ENCODE peak calls at places on chromosomes 2 and 18, in nine cellular contexts. I is amniotic stem cell; H is neural crest cell; M is effector CD4-positive, alpha-beta T cell; O is hypothalamus; Q is SK-MEL-5; F is GDM1; R is GM04503; T is IMR-90. A is an unnamed sample.
A peak's percentile ranks its signal among the peaks of the same experiment; 100 is the strongest.

GRCh38 chr2:72012886-72013574 is 134.6 kb downstream of the CYP26B1 start:
- DNase-seq in I (no peak), H (no peak), M (no peak), O (no peak), Q (no peak), F (no peak), R (no peak), T (no peak), A (no peak)

GRCh38 chr2:219718066-219718465 is 90.6 kb downstream of the SLC4A3 start:
- DNase-seq in I (no peak), H (no peak), M (no peak), O (no peak), Q (no peak), F (no peak), R (no peak), T (no peak), A (no peak)

GRCh38 chr2:44930274-44930826 is 11.2 kb upstream of the SIX3 start:
- DNase-seq in I (no peak), H (no peak), M (no peak), O (no peak), Q (no peak), F (no peak), R (no peak), T (no peak), A (no peak)

GRCh38 chr2:65300134-65300771 is 72.6 kb downstream of the ACTR2 start:
- DNase-seq in I (no peak), H (no peak), M (no peak), O (no peak), Q (no peak), F (no peak), R (peak; percentile 54), T (peak; percentile 76), A (peak; percentile 61)

GRCh38 chr2:164314148-164314547 is 307.1 kb downstream of the GRB14 start:
- DNase-seq in I (no peak), H (no peak), M (no peak), O (no peak), Q (no peak), F (no peak), R (peak; percentile 3), T (no peak), A (no peak)

GRCh38 chr18:45774065-45774521 is 50.1 kb downstream of the SLC14A1 start:
- DNase-seq in I (no peak), H (no peak), M (no peak), O (no peak), Q (peak; percentile 10), F (no peak), R (no peak), T (peak; percentile 74), A (no peak)

GRCh38 chr2:8617590-8617989 is 64.3 kb upstream of the ID2 start:
- DNase-seq in I (no peak), H (no peak), M (no peak), O (no peak), Q (no peak), F (no peak), R (no peak), T (no peak), A (no peak)

GRCh38 chr2:50863856-50864255 is 168.1 kb downstream of the NRXN1 start:
- DNase-seq in I (no peak), H (no peak), M (no peak), O (no peak), Q (no peak), F (no peak), R (no peak), T (no peak), A (no peak)

GRCh38 chr18:7946724-7947377 is 379.7 kb downstream of the PTPRM start:
- DNase-seq in I (peak; percentile 11), H (no peak), M (no peak), O (peak; percentile 12), Q (peak; percentile 67), F (peak; percentile 52), R (no peak), T (peak; percentile 89), A (peak; percentile 3)

GRCh38 chr2:62801814-62802524 is 96.5 kb downstream of the EHBP1 start:
- DNase-seq in I (no peak), H (no peak), M (no peak), O (no peak), Q (peak; percentile 71), F (no peak), R (no peak), T (peak; percentile 8), A (no peak)

GRCh38 chr2:126674075-126674744 is 18.3 kb downstream of the GYPC start:
- DNase-seq in I (no peak), H (no peak), M (no peak), O (no peak), Q (no peak), F (no peak), R (no peak), T (no peak), A (no peak)

GRCh38 chr2:180730976-180731375 is 249.4 kb upstream of the UBE2E3 start:
- DNase-seq in I (no peak), H (no peak), M (no peak), O (no peak), Q (no peak), F (no peak), R (no peak), T (peak; percentile 27), A (no peak)

GRCh38 chr2:146666336-146666735 is 1178.5 kb upstream of the ACVR2A start:
- DNase-seq in I (no peak), H (no peak), M (no peak), O (no peak), Q (no peak), F (no peak), R (no peak), T (peak; percentile 4), A (no peak)

GRCh38 chr2:16568998-16569397 is 96.6 kb downstream of the CYRIA start:
- DNase-seq in I (no peak), H (no peak), M (no peak), O (no peak), Q (no peak), F (no peak), R (no peak), T (no peak), A (no peak)

GRCh38 chr2:168686485-168687191 is 115.8 kb upstream of the NOSTRIN start:
- DNase-seq in I (peak; percentile 21), H (no peak), M (no peak), O (no peak), Q (no peak), F (no peak), R (no peak), T (peak; percentile 37), A (no peak)

GRCh38 chr18:47100214-47100831 is 50.0 kb downstream of the HDHD2 start:
- DNase-seq in I (peak; percentile 61), H (peak; percentile 57), M (peak; percentile 52), O (peak; percentile 5), Q (peak; percentile 66), F (no peak), R (peak; percentile 12), T (peak; percentile 60), A (peak; percentile 63)

GRCh38 chr18:76496200-76496890 is 1.3 kb upstream of the ZNF516 start:
- DNase-seq in I (no peak), H (peak; percentile 59), M (no peak), O (no peak), Q (peak; percentile 50), F (no peak), R (no peak), T (peak; percentile 74), A (no peak)

GRCh38 chr18:75475228-75475627 is 47.7 kb upstream of the SMIM21 start:
- DNase-seq in I (peak; percentile 53), H (no peak), M (no peak), O (no peak), Q (no peak), F (no peak), R (peak; percentile 86), T (peak; percentile 94), A (no peak)

GRCh38 chr2:38115216-38116012 is 39.5 kb upstream of the CYP1B1 start:
- DNase-seq in I (peak; percentile 39), H (peak; percentile 94), M (peak; percentile 28), O (peak; percentile 13), Q (peak; percentile 90), F (peak; percentile 21), R (no peak), T (peak; percentile 51), A (no peak)

GRCh38 chr2:50116611-50117010 is 915.3 kb downstream of the NRXN1 start:
- DNase-seq in I (no peak), H (no peak), M (no peak), O (no peak), Q (no peak), F (no peak), R (no peak), T (no peak), A (no peak)

GRCh38 chr2:234368861-234369261 is 128.0 kb downstream of the ARL4C start:
- DNase-seq in I (no peak), H (no peak), M (peak; percentile 31), O (no peak), Q (no peak), F (no peak), R (no peak), T (peak; percentile 28), A (no peak)

GRCh38 chr2:96423281-96423680 is 81.9 kb downstream of the NEURL3 start:
- DNase-seq in I (no peak), H (no peak), M (no peak), O (no peak), Q (no peak), F (no peak), R (no peak), T (no peak), A (no peak)

GRCh38 chr2:217988014-217988839 is 14.6 kb downstream of the TNS1 start:
- DNase-seq in I (no peak), H (peak; percentile 96), M (peak; percentile 28), O (peak; percentile 49), Q (peak; percentile 71), F (peak; percentile 38), R (no peak), T (peak; percentile 68), A (peak; percentile 81)

GRCh38 chr2:233065954-233066470 is 5.9 kb downstream of the INPP5D start:
- DNase-seq in I (no peak), H (no peak), M (no peak), O (no peak), Q (no peak), F (no peak), R (no peak), T (no peak), A (peak; percentile 13)

GRCh38 chr18:31399336-31400032 is 22.9 kb downstream of the DSG4 start:
- DNase-seq in I (no peak), H (no peak), M (no peak), O (no peak), Q (no peak), F (no peak), R (no peak), T (no peak), A (no peak)

GRCh38 chr18:70132999-70133398 is 72.5 kb downstream of the RTTN start:
- DNase-seq in I (peak; percentile 60), H (no peak), M (no peak), O (no peak), Q (no peak), F (no peak), R (peak; percentile 93), T (peak; percentile 98), A (no peak)

GRCh38 chr2:1731963-1732768 is 12.1 kb downstream of the PXDN start:
- DNase-seq in I (peak; percentile 80), H (no peak), M (no peak), O (no peak), Q (no peak), F (no peak), R (peak; percentile 83), T (peak; percentile 92), A (no peak)

GRCh38 chr18:77068321-77068841 is 64.2 kb downstream of the MBP start:
- DNase-seq in I (no peak), H (no peak), M (no peak), O (no peak), Q (no peak), F (peak; percentile 53), R (no peak), T (peak; percentile 75), A (no peak)